ENCODE peak calls at places on chromosomes 13 and 19, in ten cellular contexts. B, J, X, M, V, F, H, A, T and N are unnamed samples.
A peak's percentile ranks its signal among the peaks of the same experiment; 100 is the strongest.

GRCh38 chr19:48230555-48231129 is 25.1 kb downstream of the CARD8 start:
- DNase-seq in B (no peak), J (no peak), X (no peak), M (no peak), V (no peak), F (peak; percentile 75), H (no peak), A (no peak), T (no peak), N (no peak)

GRCh38 chr13:25148005-25148798 is 23.9 kb downstream of the AMER2 start:
- DNase-seq in B (no peak), J (no peak), X (no peak), M (no peak), V (no peak), F (no peak), H (no peak), A (no peak), T (no peak), N (no peak)

GRCh38 chr13:37700887-37701286 is 102.3 kb upstream of the POSTN start:
- DNase-seq in B (no peak), J (no peak), X (no peak), M (no peak), V (no peak), F (no peak), H (no peak), A (peak; percentile 65), T (no peak), N (no peak)

GRCh38 chr19:771332-771785 is 20.4 kb downstream of the MISP start:
- DNase-seq in B (no peak), J (no peak), X (no peak), M (peak; percentile 68), V (no peak), F (peak; percentile 43), H (no peak), A (peak; percentile 69), T (no peak), N (no peak)

GRCh38 chr13:61874970-61875579 is 459.4 kb upstream of the PCDH20 start:
- DNase-seq in B (no peak), J (no peak), X (no peak), M (no peak), V (no peak), F (no peak), H (no peak), A (no peak), T (no peak), N (no peak)

GRCh38 chr19:14492756-14493337 is 3.1 kb downstream of the GIPC1 start:
- DNase-seq in B (no peak), J (no peak), X (no peak), M (no peak), V (no peak), F (no peak), H (no peak), A (no peak), T (no peak), N (no peak)

GRCh38 chr13:98200211-98200878 is 23.3 kb upstream of the RNF113B start:
- DNase-seq in B (no peak), J (no peak), X (no peak), M (no peak), V (no peak), F (no peak), H (no peak), A (no peak), T (no peak), N (no peak)

GRCh38 chr19:51772977-51773376 is 12.0 kb downstream of the FPR2 start:
- DNase-seq in B (no peak), J (no peak), X (no peak), M (no peak), V (no peak), F (no peak), H (no peak), A (no peak), T (no peak), N (no peak)

GRCh38 chr19:41431426-41432386 is 4.5 kb upstream of the B3GNT8 start:
- DNase-seq in B (no peak), J (no peak), X (peak; percentile 68), M (no peak), V (no peak), F (peak; percentile 28), H (no peak), A (peak; percentile 74), T (no peak), N (no peak)

GRCh38 chr13:44627441-44627840 is 51.3 kb upstream of the TSC22D1 start:
- DNase-seq in B (no peak), J (no peak), X (no peak), M (no peak), V (no peak), F (no peak), H (no peak), A (no peak), T (no peak), N (no peak)

GRCh38 chr13:36822786-36823185 is 3.8 kb downstream of the RFXAP start:
- DNase-seq in B (no peak), J (no peak), X (no peak), M (no peak), V (no peak), F (no peak), H (no peak), A (no peak), T (no peak), N (no peak)

GRCh38 chr19:19627716-19628498 is at the start of gene LPAR2:
- DNase-seq in B (no peak), J (peak; percentile 89), X (no peak), M (no peak), V (no peak), F (peak; percentile 74), H (peak; percentile 80), A (no peak), T (no peak), N (peak; percentile 87)

GRCh38 chr19:18496167-18496979 is 25.5 kb downstream of the ELL start:
- DNase-seq in B (no peak), J (peak; percentile 59), X (no peak), M (peak; percentile 78), V (no peak), F (peak; percentile 79), H (no peak), A (peak; percentile 79), T (no peak), N (peak; percentile 78)